ENCODE peak calls at places on chromosome 13, in ten cellular contexts. I, H, P, L, K, F, Z, W, C and V are unnamed samples.

GRCh38 chr13:50650936-50651638 is 192.4 kb downstream of the DLEU7 start:
- DNase-seq in I (peak), H (peak), P (no peak), L (no peak), K (peak), F (peak), Z (no peak), W (no peak), C (peak), V (no peak)

GRCh38 chr13:99342723-99343315 is 35.6 kb upstream of the GPR183 start:
- DNase-seq in I (no peak), H (no peak), P (no peak), L (no peak), K (no peak), F (no peak), Z (no peak), W (no peak), C (no peak), V (no peak)

GRCh38 chr13:99661791-99662190 is 160.5 kb downstream of the TM9SF2 start:
- DNase-seq in I (no peak), H (no peak), P (peak), L (peak), K (no peak), F (no peak), Z (peak), W (no peak), C (no peak), V (no peak)

GRCh38 chr13:32056316-32056715 is 24.7 kb downstream of the FRY start:
- DNase-seq in I (no peak), H (no peak), P (no peak), L (no peak), K (no peak), F (no peak), Z (no peak), W (peak), C (no peak), V (no peak)

GRCh38 chr13:93364166-93364565 is 137.6 kb downstream of the GPC6 start:
- DNase-seq in I (no peak), H (peak), P (no peak), L (no peak), K (peak), F (peak), Z (no peak), W (peak), C (peak), V (no peak)

GRCh38 chr13:90272356-90272755 is 1075.1 kb upstream of the MIR17HG start:
- DNase-seq in I (no peak), H (peak), P (no peak), L (no peak), K (peak), F (peak), Z (no peak), W (peak), C (peak), V (no peak)

GRCh38 chr13:40749327-40749726 is 21.7 kb downstream of the MRPS31 start:
- DNase-seq in I (no peak), H (peak), P (no peak), L (no peak), K (no peak), F (no peak), Z (no peak), W (peak), C (no peak), V (no peak)

GRCh38 chr13:36788276-36788675 is 30.7 kb upstream of the RFXAP start:
- DNase-seq in I (no peak), H (peak), P (no peak), L (no peak), K (peak), F (peak), Z (no peak), W (peak), C (peak), V (no peak)

GRCh38 chr13:24279706-24280105 is 29.7 kb upstream of the C1QTNF9 start:
- DNase-seq in I (no peak), H (no peak), P (no peak), L (no peak), K (no peak), F (no peak), Z (no peak), W (no peak), C (no peak), V (no peak)

GRCh38 chr13:67147257-67148218 is 82.6 kb downstream of the PCDH9 start:
- DNase-seq in I (no peak), H (peak), P (peak), L (no peak), K (peak), F (peak), Z (no peak), W (peak), C (no peak), V (peak)

GRCh38 chr13:98265669-98266551 is 88.8 kb upstream of the RNF113B start:
- DNase-seq in I (no peak), H (peak), P (no peak), L (no peak), K (peak), F (peak), Z (no peak), W (no peak), C (no peak), V (no peak)

GRCh38 chr13:54196684-54197083 is 1168.1 kb downstream of the OLFM4 start:
- DNase-seq in I (no peak), H (no peak), P (no peak), L (no peak), K (no peak), F (no peak), Z (no peak), W (no peak), C (no peak), V (no peak)

GRCh38 chr13:84491952-84492351 is 609.7 kb upstream of the SLITRK1 start:
- DNase-seq in I (no peak), H (no peak), P (no peak), L (no peak), K (no peak), F (no peak), Z (no peak), W (no peak), C (no peak), V (no peak)

GRCh38 chr13:46388846-46389245 is 1.8 kb upstream of the RUBCNL start:
- DNase-seq in I (no peak), H (no peak), P (no peak), L (no peak), K (no peak), F (no peak), Z (no peak), W (no peak), C (peak), V (no peak)

GRCh38 chr13:46385946-46386345 is 1.1 kb downstream of the RUBCNL start:
- DNase-seq in I (no peak), H (peak), P (peak), L (no peak), K (no peak), F (no peak), Z (no peak), W (no peak), C (no peak), V (no peak)

GRCh38 chr13:46386996-46387851 is at the start of gene RUBCNL:
- DNase-seq in I (peak), H (peak), P (peak), L (no peak), K (no peak), F (peak), Z (peak), W (peak), C (peak), V (no peak)

GRCh38 chr13:46388308-46388707 is 1.3 kb upstream of the RUBCNL start:
- DNase-seq in I (no peak), H (no peak), P (no peak), L (no peak), K (no peak), F (no peak), Z (peak), W (no peak), C (no peak), V (no peak)

GRCh38 chr13:46386426-46386995 is 541 bp downstream of the RUBCNL start:
- DNase-seq in I (no peak), H (peak), P (peak), L (no peak), K (no peak), F (no peak), Z (peak), W (no peak), C (no peak), V (no peak)
- TF ChIP-seq EZH2 in I (no peak), H (no peak), P (no peak), L (no peak), K (no peak), F (peak), Z (no peak), W (no peak), C (no peak), V (no peak)

GRCh38 chr13:27979765-27980279 is 8.7 kb downstream of the URAD start:
- DNase-seq in I (no peak), H (no peak), P (no peak), L (no peak), K (no peak), F (no peak), Z (no peak), W (no peak), C (no peak), V (no peak)
- TF ChIP-seq EZH2 in I (no peak), H (peak), P (no peak), L (no peak), K (no peak), F (peak), Z (no peak), W (no peak), C (peak), V (no peak)

GRCh38 chr13:27981006-27981708 is 7.3 kb downstream of the URAD start:
- DNase-seq in I (no peak), H (no peak), P (no peak), L (no peak), K (no peak), F (no peak), Z (no peak), W (no peak), C (no peak), V (no peak)
- TF ChIP-seq EZH2 in I (no peak), H (peak), P (no peak), L (no peak), K (no peak), F (peak), Z (no peak), W (no peak), C (peak), V (peak)

GRCh38 chr13:107865643-107866006 is 349.7 kb downstream of the LIG4 start:
- DNase-seq in I (no peak), H (peak), P (no peak), L (no peak), K (peak), F (peak), Z (no peak), W (no peak), C (no peak), V (no peak)

GRCh38 chr13:107864543-107865460 is 350.5 kb downstream of the LIG4 start:
- DNase-seq in I (peak), H (peak), P (peak), L (no peak), K (peak), F (peak), Z (peak), W (peak), C (peak), V (peak)

GRCh38 chr13:107866007-107866665 is 349.2 kb downstream of the LIG4 start:
- DNase-seq in I (no peak), H (peak), P (peak), L (no peak), K (peak), F (peak), Z (peak), W (peak), C (peak), V (no peak)

GRCh38 chr13:107867701-107868661 is 347.4 kb downstream of the LIG4 start:
- DNase-seq in I (no peak), H (peak), P (peak), L (no peak), K (peak), F (peak), Z (peak), W (peak), C (peak), V (no peak)

GRCh38 chr13:107866666-107867623 is 348.4 kb downstream of the LIG4 start:
- DNase-seq in I (no peak), H (peak), P (peak), L (no peak), K (peak), F (peak), Z (peak), W (peak), C (peak), V (no peak)
- TF ChIP-seq EZH2 in I (no peak), H (no peak), P (peak), L (no peak), K (no peak), F (no peak), Z (no peak), W (no peak), C (peak), V (peak)

GRCh38 chr13:114286808-114287207 is 5.4 kb downstream of the UPF3A start:
- DNase-seq in I (no peak), H (peak), P (no peak), L (no peak), K (peak), F (peak), Z (no peak), W (no peak), C (no peak), V (no peak)

GRCh38 chr13:114284680-114285079 is 3.3 kb downstream of the UPF3A start:
- DNase-seq in I (no peak), H (no peak), P (no peak), L (no peak), K (no peak), F (no peak), Z (no peak), W (no peak), C (no peak), V (no peak)

GRCh38 chr13:114285166-114285808 is 3.9 kb downstream of the UPF3A start:
- DNase-seq in I (no peak), H (peak), P (no peak), L (no peak), K (peak), F (peak), Z (no peak), W (peak), C (peak), V (no peak)

GRCh38 chr13:114283581-114283980 is 2.2 kb downstream of the UPF3A start:
- DNase-seq in I (no peak), H (no peak), P (no peak), L (no peak), K (no peak), F (no peak), Z (no peak), W (no peak), C (no peak), V (no peak)

DNA sequence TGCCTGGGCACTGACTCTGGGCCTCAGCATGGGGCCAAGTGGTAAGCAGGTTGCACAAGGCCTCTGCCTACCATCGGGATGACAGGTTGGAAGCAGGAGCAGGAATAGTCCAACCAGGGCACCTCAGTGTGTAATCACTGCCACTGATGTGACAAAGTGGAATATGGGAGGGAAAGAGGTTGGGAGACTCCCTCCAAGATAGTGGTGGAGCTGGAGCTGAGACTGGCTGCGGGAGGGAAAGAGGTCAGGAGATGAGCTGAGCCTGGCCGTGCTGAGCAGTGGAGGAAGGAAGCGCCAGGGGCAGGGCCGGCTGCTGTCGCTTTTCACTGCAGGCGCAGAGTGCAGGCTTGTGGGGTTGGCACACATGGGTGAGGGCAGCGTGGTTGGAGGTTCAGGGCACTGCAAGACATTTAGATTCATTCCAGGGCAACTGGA is 6.8 kb downstream of the UPF3A start:
- DNase-seq in I (no peak), H (no peak), P (no peak), L (no peak), K (no peak), F (no peak), Z (no peak), W (no peak), C (no peak), V (no peak)
- TF ChIP-seq EZH2 in I (no peak), H (no peak), P (no peak), L (no peak), K (no peak), F (no peak), Z (no peak), W (no peak), C (no peak), V (no peak)

DNA sequence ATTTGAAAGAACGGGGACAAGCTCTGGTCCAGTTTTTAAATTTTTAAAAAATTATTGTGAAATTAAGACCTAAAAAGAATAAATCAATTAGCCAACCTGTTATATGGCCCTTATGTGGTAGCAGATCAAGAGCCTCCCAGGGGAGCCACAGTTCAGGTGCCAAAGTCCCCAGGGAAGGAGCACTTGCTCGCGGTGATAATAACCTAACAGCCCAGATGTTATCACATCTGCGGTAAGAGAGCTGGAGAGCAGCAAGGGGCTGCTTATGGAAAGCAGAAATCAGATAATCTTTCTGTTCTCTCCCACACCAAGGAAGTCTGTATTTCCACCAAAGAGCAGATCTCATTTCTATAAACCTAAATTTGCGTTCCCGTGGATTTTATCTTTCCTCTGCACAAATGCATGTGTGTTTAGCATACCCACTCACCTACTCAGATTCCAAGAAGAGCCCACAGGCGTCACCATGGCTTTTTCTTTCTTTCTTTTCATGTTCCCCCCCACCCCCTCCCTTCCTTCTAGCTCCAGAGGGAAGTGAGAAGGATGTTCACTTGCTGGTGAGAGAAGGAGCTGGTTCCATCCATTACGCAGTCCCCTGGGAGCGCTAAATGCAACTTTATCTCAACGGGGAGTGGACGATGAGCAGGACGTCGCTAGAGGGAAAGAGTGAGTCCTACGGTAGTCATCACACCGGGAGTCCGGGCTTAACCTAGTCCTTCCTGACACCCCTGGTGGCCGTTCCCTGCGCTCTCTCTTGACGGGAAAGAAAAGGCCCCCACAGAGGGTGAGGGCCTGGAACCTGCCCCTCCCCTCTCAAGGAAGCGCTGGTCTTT is 1.6 kb upstream of the POU4F1 start:
- DNase-seq in I (peak), H (peak), P (peak), L (no peak), K (no peak), F (no peak), Z (peak), W (no peak), C (peak), V (no peak)
- TF ChIP-seq EZH2 in I (no peak), H (no peak), P (peak), L (no peak), K (no peak), F (no peak), Z (no peak), W (no peak), C (no peak), V (no peak)

DNA sequence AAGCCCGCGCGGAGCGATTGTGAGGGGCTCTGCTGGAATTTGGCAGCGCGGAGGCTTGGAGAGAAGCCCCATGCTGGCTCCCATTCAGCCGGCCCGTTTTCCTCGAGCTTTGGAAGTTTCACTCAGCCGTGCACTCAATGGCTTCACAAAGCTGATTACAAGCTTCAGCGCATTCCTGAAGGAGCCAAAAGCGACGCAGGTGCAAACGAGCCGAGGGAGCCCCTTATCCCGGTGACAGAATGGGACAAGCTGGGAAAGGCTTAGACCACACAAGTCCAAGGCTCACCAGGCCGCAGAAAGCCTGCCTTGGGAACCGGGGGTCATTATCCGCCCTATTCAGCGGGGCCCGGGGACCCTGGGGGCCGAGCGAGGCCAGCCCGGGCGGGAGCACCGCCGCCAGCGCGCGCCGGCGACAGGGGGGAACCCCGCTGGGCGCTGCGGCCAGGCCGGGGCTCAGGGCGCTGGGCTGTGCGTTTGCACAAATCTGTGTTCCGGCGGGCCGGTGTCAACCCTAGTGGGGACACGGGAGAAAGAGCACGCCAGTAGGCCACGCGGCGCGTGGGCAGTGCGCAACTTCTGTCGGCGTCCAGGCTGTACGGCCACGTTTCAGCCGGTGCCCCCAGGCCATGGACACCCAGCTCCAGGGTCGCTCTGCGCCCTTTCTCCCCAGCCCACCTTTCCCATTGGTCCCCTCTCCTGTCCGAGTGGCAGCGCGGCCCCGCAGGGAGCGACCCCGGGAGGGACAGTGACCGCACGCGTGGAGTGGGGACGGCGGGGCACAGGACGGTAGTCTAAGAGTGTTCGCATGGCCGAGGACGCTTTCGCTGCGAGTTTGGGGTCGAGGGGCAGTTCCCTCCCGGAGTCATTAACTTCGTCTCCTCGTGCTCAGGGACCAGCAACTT is 37.3 kb downstream of the SOX1 start:
- DNase-seq in I (no peak), H (no peak), P (peak), L (no peak), K (no peak), F (no peak), Z (peak), W (no peak), C (no peak), V (no peak)
- TF ChIP-seq EZH2 in I (no peak), H (no peak), P (peak), L (no peak), K (peak), F (no peak), Z (no peak), W (no peak), C (no peak), V (peak)